ENCODE peak calls at places on chromosomes 11 and 22, in seven cellular contexts. S is gastrocnemius medialis, Q is breast epithelium, A is spleen, P is Peyer's patch, E is K562, Z is sigmoid colon. T is an unnamed sample.

GRCh38 chr11:63560506-63561179 is 2.5 kb downstream of the PLAAT2 start:
- DNase-seq in E (no peak), P (no peak), S (no peak), Q (peak), Z (peak), A (no peak), T (no peak)

GRCh38 chr22:49433717-49434611 is 393.7 kb downstream of the BRD1 start:
- DNase-seq in A (no peak), E (no peak), Z (no peak), Q (no peak), P (no peak), S (no peak), T (no peak)

GRCh38 chr11:57474751-57475115 is 14.4 kb downstream of the RTN4RL2 start:
- DNase-seq in P (no peak), E (no peak), Z (no peak), A (no peak), S (no peak), Q (no peak), T (no peak)

GRCh38 chr11:61472282-61472681 is 36.3 kb upstream of the LRRC10B start:
- DNase-seq in Q (no peak), S (peak), A (no peak), E (no peak), Z (peak), P (no peak), T (peak)

GRCh38 chr11:40754297-40754696 is 705.2 kb downstream of the LRRC4C start:
- DNase-seq in Z (no peak), E (no peak), A (no peak), Q (no peak), S (no peak), P (no peak), T (no peak)

GRCh38 chr11:95739526-95739925 is 50.1 kb downstream of the FAM76B start:
- DNase-seq in Z (no peak), E (no peak), S (no peak), Q (no peak), A (no peak), P (no peak), T (no peak)

GRCh38 chr22:46525681-46526483 is 11.5 kb downstream of the CELSR1 start:
- DNase-seq in Z (no peak), P (no peak), S (no peak), Q (no peak), A (no peak), E (no peak), T (no peak)

GRCh38 chr11:86745571-86745970 is 54.8 kb upstream of the PRSS23 start:
- DNase-seq in P (no peak), S (no peak), A (no peak), E (no peak), Q (no peak), Z (no peak), T (no peak)

GRCh38 chr11:83285131-83285770 is 916 bp downstream of the CCDC90B start:
- DNase-seq in P (no peak), E (no peak), A (no peak), Q (no peak), S (no peak), Z (no peak), T (no peak)

GRCh38 chr11:92642146-92642919 is 327.1 kb upstream of the MTNR1B start:
- DNase-seq in E (no peak), S (no peak), Q (no peak), P (no peak), A (no peak), Z (no peak), T (no peak)

GRCh38 chr11:65059959-65060824 is 1.8 kb upstream of the NAALADL1 start:
- DNase-seq in S (no peak), Z (no peak), A (no peak), Q (no peak), P (no peak), E (peak), T (no peak)

GRCh38 chr11:105923252-105923651 is 98.8 kb downstream of the MSANTD4 start:
- DNase-seq in S (no peak), Q (no peak), E (no peak), P (no peak), Z (no peak), A (no peak), T (no peak)

GRCh38 chr11:102653744-102654291 is 28.7 kb upstream of the MMP20 start:
- DNase-seq in Z (no peak), P (no peak), E (peak), A (no peak), S (no peak), Q (no peak), T (no peak)

GRCh38 chr22:48596111-48596860 is 1231.4 kb downstream of the BRD1 start:
- DNase-seq in E (no peak), P (no peak), S (no peak), A (no peak), Z (no peak), Q (no peak), T (no peak)

GRCh38 chr11:26712497-26712896 is 9.4 kb downstream of the SLC5A12 start:
- DNase-seq in E (no peak), S (no peak), Z (no peak), Q (no peak), P (no peak), A (no peak), T (no peak)

GRCh38 chr11:130208241-130209127 is 48.9 kb downstream of the ST14 start:
- DNase-seq in A (peak), P (no peak), E (no peak), Q (no peak), S (no peak), Z (peak), T (no peak)

GRCh38 chr11:429931-430456 is 11.8 kb downstream of the ANO9 start:
- DNase-seq in E (no peak), Z (no peak), S (no peak), Q (no peak), A (no peak), P (no peak), T (no peak)

GRCh38 chr11:70423523-70424505 is 25.5 kb downstream of the CTTN start:
- DNase-seq in P (no peak), A (no peak), E (peak), S (no peak), Q (no peak), Z (no peak), T (no peak)

GRCh38 chr11:125170406-125171031 is 6.0 kb downstream of the PKNOX2 start:
- DNase-seq in Q (no peak), A (no peak), E (peak), Z (peak), S (peak), P (no peak), T (peak)

GRCh38 chr11:46845440-46845739 is 690 bp downstream of the CKAP5 start:
- DNase-seq in P (no peak), A (no peak), Q (no peak), S (no peak), Z (no peak), E (no peak), T (no peak)

GRCh38 chr11:31387379-31387778 is 17.7 kb downstream of the DNAJC24 start:
- DNase-seq in Q (no peak), Z (no peak), E (no peak), A (no peak), P (no peak), S (no peak), T (no peak)

GRCh38 chr11:75160328-75160757 is 9.4 kb downstream of the SLCO2B1 start:
- DNase-seq in E (no peak), P (no peak), S (no peak), A (no peak), Q (no peak), Z (no peak), T (no peak)

GRCh38 chr11:10375280-10376048 is 70.6 kb downstream of the ADM start:
- DNase-seq in E (no peak), Z (no peak), A (no peak), Q (no peak), P (no peak), S (no peak), T (no peak)

GRCh38 chr22:19875061-19875530 is 20.4 kb upstream of the GNB1L start:
- DNase-seq in S (peak), Z (peak), P (no peak), A (peak), E (no peak), Q (no peak), T (peak)

GRCh38 chr22:27245056-27245455 is 556.5 kb downstream of the MN1 start:
- DNase-seq in Z (no peak), A (no peak), Q (no peak), S (no peak), P (no peak), E (no peak), T (no peak)

GRCh38 chr11:24935059-24935458 is 438.2 kb downstream of the LUZP2 start:
- DNase-seq in S (no peak), E (no peak), A (no peak), Z (no peak), Q (no peak), P (no peak), T (no peak)

GRCh38 chr11:2932850-2933251 is 3.6 kb upstream of the PHLDA2 start:
- DNase-seq in Q (no peak), P (no peak), S (no peak), E (no peak), A (peak), Z (peak), T (no peak)

GRCh38 chr11:73647459-73648100 is 1.2 kb downstream of the PLEKHB1 start:
- DNase-seq in E (peak), Z (peak), P (peak), A (peak), Q (peak), S (peak), T (peak)

GRCh38 chr11:66047541-66048365 is 1.2 kb downstream of the GAL3ST3 start:
- DNase-seq in S (no peak), P (no peak), E (no peak), A (peak), Z (no peak), Q (no peak), T (no peak)

GRCh38 chr11:116217006-116217405 is 555.8 kb downstream of the BUD13 start:
- DNase-seq in E (peak), Z (no peak), Q (no peak), S (no peak), P (no peak), A (no peak), T (no peak)

GRCh38 chr11:117037279-117037951 is 60.8 kb downstream of the SIK3 start:
- DNase-seq in S (no peak), Z (no peak), P (no peak), A (no peak), Q (no peak), E (no peak), T (no peak)

GRCh38 chr22:24002272-24002671 is 3.0 kb downstream of the GSTT4 start:
- DNase-seq in E (no peak), Z (no peak), A (no peak), S (no peak), Q (no peak), P (no peak), T (no peak)

GRCh38 chr22:50627452-50627913 is 469 bp downstream of the ARSA start:
- DNase-seq in Q (no peak), A (peak), Z (peak), S (no peak), E (no peak), P (no peak), T (no peak)

GRCh38 chr11:60204922-60205321 is 22.0 kb upstream of the MS4A6A start:
- DNase-seq in S (no peak), P (no peak), Q (no peak), A (no peak), E (no peak), Z (no peak), T (no peak)

GRCh38 chr11:66268953-66269906 is 791 bp downstream of the RAB1B start:
- DNase-seq in Z (no peak), A (peak), P (no peak), E (peak), Q (no peak), S (no peak), T (no peak)

GRCh38 chr11:2961080-2961479 is 31.0 kb downstream of the NAP1L4 start:
- DNase-seq in A (no peak), S (no peak), P (no peak), Q (no peak), E (no peak), Z (no peak), T (no peak)

GRCh38 chr22:46069518-46070214 is 80.7 kb upstream of the PPARA start:
- DNase-seq in Z (peak), A (peak), Q (peak), P (peak), E (no peak), S (peak), T (peak)

DNA sequence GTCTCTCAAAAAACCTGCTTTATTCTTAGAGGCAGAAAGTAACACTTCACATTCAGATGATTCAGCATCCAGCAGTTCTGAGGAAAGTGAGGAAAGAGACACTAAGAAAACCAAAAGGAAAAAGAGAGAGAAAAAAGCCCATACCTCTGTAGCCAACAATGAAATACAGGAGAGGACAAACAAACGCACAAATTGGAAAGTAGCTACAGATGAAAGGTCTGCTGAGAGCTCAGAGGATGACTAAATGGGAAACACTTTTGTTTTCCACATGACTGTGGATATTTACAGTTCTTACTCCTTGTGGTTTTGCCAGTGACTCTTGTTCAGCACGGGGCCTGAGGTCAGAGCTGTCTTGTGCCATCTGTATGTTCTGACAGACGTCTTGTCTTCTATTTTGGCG is 3.8 kb downstream of the TIMM8B start:
- DNase-seq in A (no peak), Q (no peak), S (peak), E (peak), P (no peak), Z (no peak), T (no peak)
- TF ChIP-seq POLR2A in A (no peak), Q (no peak), S (peak), E (no peak), P (no peak), Z (no peak), T (no peak)

DNA sequence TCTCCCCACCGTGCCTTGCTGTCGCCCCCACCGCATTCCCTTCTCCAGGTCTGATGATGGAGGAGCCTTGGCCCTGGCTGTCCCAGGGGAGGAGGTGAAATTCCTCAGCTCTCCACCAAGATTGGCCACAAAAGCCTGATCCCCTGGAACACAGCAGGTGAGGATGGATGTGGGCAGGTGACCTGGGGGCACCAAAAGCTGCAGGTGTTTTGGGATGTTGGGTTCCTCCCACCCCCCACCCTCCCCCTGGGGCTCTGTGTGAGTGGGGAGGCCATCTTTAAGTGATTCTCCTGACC is 640 bp downstream of the TRIOBP start:
- DNase-seq in Q (no peak), Z (no peak), P (no peak), E (no peak), S (no peak), A (no peak), T (no peak)
- H3K27ac ChIP-seq in Q (no peak), Z (peak), P (no peak), E (no peak), S (no peak), A (no peak), T (no peak)

GRCh38 chr11:1881442-1882264 is 10.0 kb downstream of the PRR33 start:
- DNase-seq in P (peak), E (no peak), Q (no peak), A (peak), S (peak), Z (peak), T (no peak)
- H3K4me3 ChIP-seq in P (no peak), E (no peak), Q (peak), A (peak), S (no peak), Z (no peak), T (no peak)

DNA sequence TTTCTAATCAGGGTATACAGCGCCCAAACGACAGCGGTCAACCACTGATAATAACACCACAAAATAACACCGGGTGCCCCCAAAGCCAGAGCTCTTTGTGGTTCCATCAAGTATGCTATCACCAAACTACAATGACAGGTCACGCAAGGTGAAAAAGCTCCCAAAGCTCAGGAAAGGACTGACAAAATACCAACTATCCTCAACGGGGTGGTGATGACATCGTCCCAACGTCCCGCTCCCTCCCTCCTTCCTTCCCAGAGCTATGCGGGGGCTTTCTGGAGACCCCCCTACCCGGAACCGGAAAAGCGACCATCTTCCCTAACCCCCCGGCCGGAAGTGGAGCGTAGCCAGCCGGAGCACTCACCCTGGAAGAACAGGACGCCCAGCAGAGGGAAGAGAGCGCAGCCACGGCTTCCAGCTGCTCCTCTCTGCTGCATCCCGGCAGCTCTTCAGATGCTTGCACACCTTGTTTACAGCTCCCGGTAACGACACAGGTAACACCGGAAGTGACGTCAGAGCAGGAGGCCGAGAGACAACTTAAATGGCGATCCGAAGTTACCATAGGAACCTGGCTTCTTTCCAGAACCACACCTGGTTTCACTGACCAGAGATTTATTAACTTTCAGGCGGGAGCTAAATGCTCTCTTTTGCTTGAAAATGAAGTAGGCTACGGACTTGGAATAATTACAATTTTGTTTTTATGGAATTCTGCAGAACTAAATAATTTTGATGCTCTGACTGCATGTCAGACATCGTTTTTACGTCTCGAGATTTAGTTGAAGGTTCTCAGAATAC is at the start of gene MPZL3:
- DNase-seq in A (peak), P (peak), E (peak), Z (peak), Q (peak), S (peak), T (no peak)
- TF ChIP-seq POLR2A in A (no peak), P (peak), E (no peak), Z (peak), Q (peak), S (no peak), T (no peak)

T was measured in tibial nerve.